ENCODE peak calls at places on chromosome 22, in nine cellular contexts. I is fibroblast of lung, G is transverse colon, J is OCI-LY7, D is ovary, K is neuronal stem cell, B is left ventricle myocardium inferior, E is Panc1, P is PC-3. F is an unnamed sample.

GRCh38 chr22:27752771-27753170 is 48.8 kb downstream of the MN1 start:
- DNase-seq in I (no peak), K (no peak), D (peak; percentile 74), E (no peak), B (peak; percentile 77), P (peak; percentile 39), J (no peak), G (no peak), F (peak; percentile 34)

GRCh38 chr22:25882366-25882765 is 140.4 kb downstream of the MYO18B start:
- DNase-seq in K (no peak), I (no peak), P (no peak), B (no peak), J (no peak), G (no peak), D (no peak), E (no peak), F (no peak)

GRCh38 chr22:23394525-23395326 is 185.4 kb downstream of the IGLL1 start:
- DNase-seq in E (no peak), I (no peak), P (no peak), B (no peak), J (no peak), K (no peak), G (no peak), D (peak; percentile 38), F (peak; percentile 39)

GRCh38 chr22:27194096-27194748 is 536.8 kb downstream of the MIAT start:
- DNase-seq in B (no peak), D (no peak), G (no peak), E (no peak), I (no peak), P (no peak), K (no peak), J (peak; percentile 3), F (no peak)

GRCh38 chr22:19853879-19854777 is 546 bp downstream of the GNB1L start:
- DNase-seq in P (no peak), G (no peak), B (no peak), I (peak; percentile 18), D (peak; percentile 44), J (peak; percentile 32), E (no peak), K (no peak), F (peak; percentile 53)

GRCh38 chr22:37854946-37855345 is 5.7 kb downstream of the EIF3L start:
- DNase-seq in J (no peak), I (no peak), P (no peak), B (no peak), K (no peak), G (no peak), D (no peak), E (no peak), F (no peak)

GRCh38 chr22:22814666-22815396 is 72.8 kb upstream of the IGLL5 start:
- DNase-seq in E (no peak), K (no peak), P (no peak), B (no peak), J (no peak), G (no peak), D (no peak), I (no peak), F (no peak)

GRCh38 chr22:37499006-37499707 is 13.0 kb upstream of the MFNG start:
- DNase-seq in G (no peak), P (no peak), D (peak; percentile 71), B (no peak), K (no peak), I (peak; percentile 45), E (no peak), J (no peak), F (no peak)

GRCh38 chr22:30598986-30599385 is 7.3 kb upstream of the PES1 start:
- DNase-seq in J (no peak), E (no peak), D (no peak), G (no peak), K (no peak), I (peak; percentile 13), B (no peak), P (no peak), F (no peak)

GRCh38 chr22:20641198-20641892 is 132.6 kb upstream of the SERPIND1 start:
- DNase-seq in D (no peak), K (no peak), B (no peak), E (no peak), J (no peak), G (no peak), I (no peak), P (no peak), F (no peak)

GRCh38 chr22:22870577-22871398 is 16.8 kb upstream of the IGLL5 start:
- DNase-seq in J (peak; percentile 82), B (no peak), E (no peak), D (no peak), P (peak; percentile 5), K (no peak), I (no peak), G (no peak), F (no peak)

GRCh38 chr22:29306830-29307657 is 594 bp downstream of the GAS2L1 start:
- DNase-seq in I (peak; percentile 70), B (peak; percentile 88), G (peak; percentile 85), J (no peak), E (no peak), K (peak; percentile 83), D (peak; percentile 89), P (peak; percentile 80), F (peak; percentile 86)

GRCh38 chr22:29307658-29308147 is 1.3 kb downstream of the GAS2L1 start:
- DNase-seq in G (no peak), I (no peak), B (no peak), K (no peak), D (no peak), E (no peak), J (no peak), P (peak; percentile 18), F (no peak)

GRCh38 chr22:29308791-29309262 is 2.4 kb downstream of the GAS2L1 start:
- DNase-seq in K (no peak), P (peak; percentile 76), B (no peak), G (peak; percentile 50), D (no peak), I (peak; percentile 39), E (no peak), J (no peak), F (no peak)

GRCh38 chr22:29309332-29310064 is 3.0 kb downstream of the GAS2L1 start:
- DNase-seq in P (peak; percentile 25), E (no peak), G (peak; percentile 50), I (no peak), K (no peak), B (peak; percentile 74), J (no peak), D (no peak), F (peak; percentile 62)

DNA sequence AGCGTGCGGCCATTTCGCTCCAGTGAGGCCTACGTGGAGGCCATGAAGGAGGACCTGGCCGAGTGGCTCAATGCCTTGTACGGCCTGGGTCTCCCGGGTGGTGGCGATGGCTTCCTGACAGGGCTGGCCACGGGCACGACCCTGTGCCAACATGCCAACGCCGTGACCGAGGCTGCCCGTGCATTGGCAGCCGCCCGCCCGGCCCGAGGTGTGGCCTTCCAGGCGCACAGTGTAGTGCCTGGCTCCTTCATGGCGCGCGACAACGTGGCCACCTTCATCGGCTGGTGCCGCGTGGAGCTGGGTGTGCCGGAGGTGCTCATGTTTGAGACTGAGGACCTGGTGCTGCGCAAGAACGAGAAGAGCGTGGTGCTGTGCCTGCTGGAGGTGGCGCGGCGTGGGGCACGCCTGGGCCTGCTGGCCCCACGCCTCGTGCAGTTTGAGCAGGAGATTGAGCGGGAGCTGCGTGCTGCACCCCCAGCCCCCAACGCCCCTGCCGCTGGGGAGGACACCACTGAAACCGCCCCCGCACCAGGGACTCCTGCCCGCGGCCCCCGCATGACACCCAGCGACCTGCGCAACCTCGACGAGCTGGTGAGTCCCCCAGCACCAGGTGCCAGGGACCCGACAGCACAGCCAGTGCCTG is 1.8 kb downstream of the GAS2L1 start:
- DNase-seq in G (no peak), P (no peak), B (no peak), E (no peak), J (no peak), I (no peak), D (no peak), K (no peak), F (no peak)
- H3K4me3 ChIP-seq in G (peak overlapping the region; percentile 91), P (peak overlapping the region; percentile 79), B (peak overlapping the region; percentile 94), E (peak overlapping the region; percentile 75), J (no peak overlapping the region), I (peak overlapping the region; percentile 89), D (peak overlapping the region; percentile 80), K (no peak overlapping the region), F (peak overlapping the region; percentile 91)

DNA sequence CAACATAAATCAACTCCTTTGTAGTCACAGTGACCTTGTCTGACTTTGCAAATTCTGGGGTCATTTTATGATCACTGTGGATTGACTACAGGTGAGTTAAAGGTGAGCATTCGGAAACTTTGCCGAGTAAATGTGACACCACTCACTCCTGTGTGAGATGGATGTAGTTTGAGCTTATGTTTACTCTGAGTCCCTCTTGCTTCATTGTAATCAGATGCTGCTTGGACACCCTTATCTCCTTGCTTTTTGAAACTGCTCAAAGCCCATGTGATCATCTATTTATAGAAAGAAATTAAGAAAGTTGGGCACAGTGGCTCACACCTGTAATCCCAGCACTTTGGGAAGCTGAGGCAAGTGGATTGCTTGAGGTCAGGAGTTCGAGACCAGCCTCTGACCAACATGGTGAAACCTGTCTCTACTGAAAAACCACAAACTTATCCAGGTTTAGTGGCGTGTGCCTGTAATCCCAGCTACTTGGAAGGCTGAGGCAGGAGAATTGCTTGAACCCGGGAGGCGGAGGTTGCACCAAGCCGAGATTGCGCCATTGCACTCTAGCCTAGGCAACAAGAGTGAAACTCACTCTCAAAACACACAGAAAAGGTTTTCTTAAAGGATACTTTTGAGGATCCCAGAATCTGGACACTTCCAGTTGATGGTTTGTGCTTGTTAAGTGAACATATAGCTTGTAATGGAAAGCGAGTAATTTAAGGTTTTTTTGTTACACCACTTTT is 7.2 kb downstream of the FAM118A start:
- DNase-seq in J (no peak), D (no peak), P (no peak), K (no peak), B (no peak), E (no peak), I (no peak), G (no peak), F (no peak)
- H3K4me1 ChIP-seq in J (peaks cover 20% of the 10 kb centered on the region), D (peaks cover 4% of the 10 kb centered on the region), P (no peaks in the 10 kb centered on the region), K (peaks cover 16% of the 10 kb centered on the region), B (peaks cover 71% of the 10 kb centered on the region), E (peaks cover 9% of the 10 kb centered on the region), I (peaks cover 21% of the 10 kb centered on the region), G (peaks cover 30% of the 10 kb centered on the region), F (peaks cover 42% of the 10 kb centered on the region)

DNA sequence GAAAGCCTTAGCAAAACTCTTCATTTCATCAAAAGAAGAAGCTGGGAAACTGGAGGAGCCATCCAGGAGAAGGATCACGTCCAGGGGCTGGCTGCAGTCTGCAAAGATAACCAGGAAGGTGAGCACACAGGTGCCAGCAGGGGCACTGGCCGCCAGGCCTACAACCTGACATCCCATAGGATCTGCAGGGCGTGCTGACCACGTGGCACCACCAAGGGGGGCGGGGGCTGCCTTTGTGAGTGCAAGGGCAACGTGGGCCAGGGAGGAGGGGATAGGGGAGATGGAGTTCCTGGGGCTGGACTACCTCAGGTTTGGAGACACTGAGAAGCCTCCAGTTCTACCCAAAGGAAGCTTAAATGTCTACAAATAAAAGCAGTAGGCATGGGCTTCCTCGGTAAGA is 102.7 kb upstream of the CCT8L2 start:
- DNase-seq in P (no peak), B (no peak), D (no peak), I (no peak), E (no peak), K (no peak), J (no peak), G (no peak), F (no peak)
- H3K9me3 ChIP-seq in P (no peaks in the 10 kb centered on the region), B (no peaks in the 10 kb centered on the region), D (no peaks in the 10 kb centered on the region), I (no peaks in the 10 kb centered on the region), E (no peaks in the 10 kb centered on the region), K (peaks cover 5% of the 10 kb centered on the region), J (no peaks in the 10 kb centered on the region), G (no peaks in the 10 kb centered on the region), F (no peaks in the 10 kb centered on the region)

DNA sequence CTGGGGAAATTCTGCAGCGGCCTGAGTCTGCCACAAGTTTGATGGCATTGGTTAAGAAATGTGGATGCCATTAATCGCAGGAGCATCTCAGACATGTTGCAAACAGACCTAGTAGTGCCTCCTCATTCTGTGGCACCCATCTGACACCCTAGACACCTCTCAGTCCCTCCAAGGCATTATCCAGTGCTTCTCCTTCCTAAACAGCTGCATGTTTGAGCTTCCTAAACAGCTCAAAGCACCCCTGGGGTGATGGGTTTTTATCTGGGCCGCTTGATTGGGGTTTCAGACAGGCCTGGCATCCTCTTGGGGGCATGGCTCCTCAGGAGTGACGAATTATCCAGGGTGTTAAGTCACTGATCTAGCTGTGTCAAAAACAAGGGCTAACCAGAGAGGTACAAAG is 1.8 kb upstream of the EMID1 start:
- DNase-seq in B (no peak), P (no peak), E (no peak), G (no peak), K (no peak), J (no peak), D (no peak), I (no peak), F (no peak)
- H3K4me3 ChIP-seq in B (no peak overlapping the region), P (no peak overlapping the region), E (no peak overlapping the region), G (no peak overlapping the region), K (no peak overlapping the region), J (no peak overlapping the region), D (no peak overlapping the region), I (no peak overlapping the region), F (no peak overlapping the region)

F was measured in lower lobe of right lung.